ENCODE peak calls at places on chromosome 12, in seven cellular contexts. H, Y, W, V, A, X and T are unnamed samples.

GRCh38 chr12:65296503-65297265 is 18.2 kb downstream of the MSRB3 start:
- DNase-seq in H (no peak), Y (no peak), W (no peak), V (no peak), A (no peak), X (no peak), T (no peak)

GRCh38 chr12:627863-628805 is 35.1 kb downstream of the NINJ2 start:
- DNase-seq in H (no peak), Y (no peak), W (no peak), V (no peak), A (no peak), X (no peak), T (no peak)

GRCh38 chr12:28092396-28092795 is 97.9 kb upstream of the CCDC91 start:
- DNase-seq in H (no peak), Y (no peak), W (no peak), V (no peak), A (no peak), X (no peak), T (no peak)

GRCh38 chr12:100404769-100405407 is 48.0 kb downstream of the SLC17A8 start:
- DNase-seq in H (peak; percentile 5), Y (no peak), W (no peak), V (no peak), A (no peak), X (peak; percentile 41), T (no peak)

GRCh38 chr12:2664721-2665577 is 129.8 kb upstream of the FKBP4 start:
- DNase-seq in H (no peak), Y (no peak), W (no peak), V (no peak), A (peak; percentile 45), X (no peak), T (no peak)

GRCh38 chr12:6069452-6070093 is 54.9 kb downstream of the VWF start:
- DNase-seq in H (no peak), Y (no peak), W (no peak), V (peak; percentile 64), A (no peak), X (peak; percentile 93), T (no peak)

GRCh38 chr12:23930599-23930998 is 18.9 kb downstream of the SOX5 start:
- DNase-seq in H (no peak), Y (no peak), W (no peak), V (no peak), A (no peak), X (no peak), T (no peak)

GRCh38 chr12:104320627-104321024 is 17.1 kb downstream of the EID3 start:
- DNase-seq in H (no peak), Y (no peak), W (no peak), V (no peak), A (no peak), X (no peak), T (no peak)

GRCh38 chr12:12979731-12980259 is 20.3 kb downstream of the HEBP1 start:
- DNase-seq in H (no peak), Y (no peak), W (no peak), V (no peak), A (no peak), X (peak; percentile 89), T (no peak)

GRCh38 chr12:72011374-72011773 is 72.7 kb downstream of the TPH2 start:
- DNase-seq in H (no peak), Y (no peak), W (no peak), V (no peak), A (no peak), X (no peak), T (no peak)

GRCh38 chr12:67141405-67142018 is 127.6 kb upstream of the CAND1 start:
- DNase-seq in H (no peak), Y (no peak), W (no peak), V (no peak), A (no peak), X (no peak), T (no peak)

GRCh38 chr12:103771466-103771865 is 69.6 kb downstream of the NT5DC3 start:
- DNase-seq in H (no peak), Y (no peak), W (no peak), V (peak; percentile 40), A (no peak), X (peak; percentile 67), T (no peak)

GRCh38 chr12:9727813-9728212 is 5.1 kb downstream of the CLECL1 start:
- DNase-seq in H (no peak), Y (no peak), W (no peak), V (no peak), A (no peak), X (no peak), T (no peak)

GRCh38 chr12:61554268-61555008 is 705.8 kb upstream of the USP15 start:
- DNase-seq in H (no peak), Y (no peak), W (no peak), V (no peak), A (no peak), X (no peak), T (no peak)